ENCODE peak calls at places on chromosome 6, in five cellular contexts. O is CD4-positive, alpha-beta memory T cell; U is NCI-H2171; V is mesenteric fat pad; F is stimulated activated CD8-positive, alpha-beta memory T cell treated with anti-CD3 and anti-CD28 coated beads, Interleukin-4, amount 100 ng/mL, for 4 hours. Q is an unnamed sample.

GRCh38 chr6:75503291-75503690 is 9.7 kb upstream of the FILIP1 start:
- DNase-seq in O (no peak), U (no peak), V (no peak), F (no peak), Q (no peak)

GRCh38 chr6:79042088-79042798 is 35.8 kb downstream of the PHIP start:
- DNase-seq in O (peak; percentile 18), U (no peak), V (no peak), F (no peak), Q (no peak)

GRCh38 chr6:88586371-88587157 is 376.9 kb downstream of the RNGTT start:
- DNase-seq in O (no peak), U (no peak), V (no peak), F (no peak), Q (no peak)

GRCh38 chr6:129860901-129861665 is at the start of gene TMEM244:
- DNase-seq in O (peak; percentile 41), U (no peak), V (no peak), F (no peak), Q (no peak)

GRCh38 chr6:166502453-166502852 is 84.0 kb downstream of the RAMACL start:
- DNase-seq in O (no peak), U (no peak), V (peak; percentile 73), F (no peak), Q (no peak)

GRCh38 chr6:31769684-31770371 is 7.3 kb downstream of the VWA7 start:
- DNase-seq in O (peak; percentile 80), U (peak; percentile 24), V (no peak), F (peak; percentile 67), Q (peak; percentile 80)

GRCh38 chr6:74100719-74101287 is 404.8 kb downstream of the CD109 start:
- DNase-seq in O (no peak), U (no peak), V (no peak), F (no peak), Q (no peak)

GRCh38 chr6:36364669-36365479 is 22.6 kb downstream of the ETV7 start:
- DNase-seq in O (no peak), U (no peak), V (no peak), F (no peak), Q (no peak)

GRCh38 chr6:89611666-89612065 is 26.9 kb downstream of the LYRM2 start:
- DNase-seq in O (no peak), U (no peak), V (no peak), F (no peak), Q (no peak)

GRCh38 chr6:105794263-105794662 is 291.9 kb upstream of the PRDM1 start:
- DNase-seq in O (no peak), U (no peak), V (no peak), F (no peak), Q (no peak)

GRCh38 chr6:11275598-11275997 is 43.1 kb upstream of the NEDD9 start:
- DNase-seq in O (peak; percentile 57), U (no peak), V (no peak), F (no peak), Q (no peak)

GRCh38 chr6:1700283-1700967 is 90.7 kb downstream of the FOXC1 start:
- DNase-seq in O (no peak), U (no peak), V (no peak), F (no peak), Q (no peak)

Q was measured in natural killer cell.